ENCODE peak calls at places on chromosome 14, in five cellular contexts. X is pulmonary artery endothelial cell, C is prostate gland, V is cardiac muscle cell, E is RWPE2. M is an unnamed sample.

GRCh38 chr14:77868552-77869300 is 68.8 kb downstream of the ADCK1 start:
- DNase-seq in X (no peak), C (no peak), V (no peak), E (no peak), M (no peak)

GRCh38 chr14:96698846-96699543 is 98.2 kb upstream of the VRK1 start:
- DNase-seq in X (no peak), C (no peak), V (no peak), E (no peak), M (no peak)

GRCh38 chr14:102085503-102085902 is 1.3 kb downstream of the HSP90AA1 start:
- DNase-seq in X (no peak), C (no peak), V (no peak), E (no peak), M (no peak)

GRCh38 chr14:100709252-100709955 is 17.3 kb upstream of the DLK1 start:
- DNase-seq in X (no peak), C (no peak), V (peak), E (no peak), M (no peak)

GRCh38 chr14:92748259-92749016 is at the start of gene LGMN:
- DNase-seq in X (peak), C (peak), V (peak), E (peak), M (peak)

GRCh38 chr14:55245657-55246268 is 25.5 kb upstream of the FBXO34 start:
- DNase-seq in X (no peak), C (peak), V (peak), E (no peak), M (no peak)

GRCh38 chr14:29930283-29930682 is 2.6 kb upstream of the PRKD1 start:
- DNase-seq in X (no peak), C (no peak), V (peak), E (no peak), M (no peak)

GRCh38 chr14:102430212-102430908 is 67.6 kb downstream of the TECPR2 start:
- DNase-seq in X (no peak), C (no peak), V (no peak), E (no peak), M (no peak)

GRCh38 chr14:45065540-45065939 is 18.4 kb upstream of the PRPF39 start:
- DNase-seq in X (no peak), C (no peak), V (no peak), E (no peak), M (no peak)

GRCh38 chr14:72630374-72630773 is 263.5 kb downstream of the DPF3 start:
- DNase-seq in X (no peak), C (no peak), V (no peak), E (no peak), M (no peak)